ENCODE peak calls at places on chromosomes 13 and 19, in seven cellular contexts. G is upper lobe of left lung, T is uterus, R is tibial nerve, B is ovary, U is transverse colon, P is esophagus squamous epithelium. W is an unnamed sample.

GRCh38 chr19:2254052-2254872 is 2.0 kb downstream of the JSRP1 start:
- DNase-seq in B (no peak), T (no peak), P (no peak), G (no peak), R (no peak), U (no peak), W (peak; percentile 54)

GRCh38 chr13:113547248-113547971 is 37.1 kb upstream of the TFDP1 start:
- DNase-seq in R (no peak), B (peak; percentile 19), T (no peak), U (peak; percentile 5), G (no peak), P (no peak), W (peak; percentile 29)

GRCh38 chr13:53028063-53028462 is 550 bp upstream of the OLFM4 start:
- DNase-seq in R (no peak), U (no peak), G (no peak), T (no peak), B (no peak), P (no peak), W (no peak)

GRCh38 chr19:934865-935422 is 9.1 kb downstream of the ARID3A start:
- DNase-seq in R (peak; percentile 58), B (peak; percentile 91), G (peak; percentile 95), P (no peak), U (peak; percentile 86), T (peak; percentile 78), W (peak; percentile 82)

GRCh38 chr19:32997716-32998355 is 25.8 kb downstream of the FAAP24 start:
- DNase-seq in P (no peak), B (no peak), G (no peak), U (no peak), T (no peak), R (no peak), W (no peak)

GRCh38 chr19:4606921-4607678 is 32.2 kb upstream of the TNFAIP8L1 start:
- DNase-seq in R (peak; percentile 31), B (peak; percentile 39), P (no peak), T (peak; percentile 20), U (no peak), G (no peak), W (no peak)

GRCh38 chr19:54648129-54648528 is 14.7 kb upstream of the LILRB4 start:
- DNase-seq in B (no peak), T (no peak), G (no peak), R (no peak), U (no peak), P (no peak), W (no peak)

GRCh38 chr13:30719521-30719914 is 15.8 kb upstream of the ALOX5AP start:
- DNase-seq in B (no peak), P (no peak), U (no peak), T (no peak), R (no peak), G (no peak), W (no peak)

GRCh38 chr13:73938375-73939070 is 195.7 kb downstream of the KLF12 start:
- DNase-seq in B (no peak), P (no peak), G (no peak), U (no peak), T (no peak), R (no peak), W (no peak)

GRCh38 chr19:41565384-41565730 is 10.6 kb upstream of the CEACAM21 start:
- DNase-seq in T (no peak), B (no peak), U (no peak), R (no peak), G (no peak), P (no peak), W (no peak)

GRCh38 chr13:27622881-27623280 is 1.2 kb downstream of the POLR1D start:
- DNase-seq in U (no peak), B (no peak), P (no peak), T (no peak), G (no peak), R (no peak), W (no peak)

GRCh38 chr19:15115080-15115479 is 7.9 kb downstream of the SYDE1 start:
- DNase-seq in T (peak; percentile 77), B (peak; percentile 76), G (no peak), U (peak; percentile 42), R (peak; percentile 45), P (no peak), W (peak; percentile 35)

GRCh38 chr13:96091932-96092253 is 2.0 kb downstream of the HS6ST3 start:
- DNase-seq in R (no peak), B (no peak), G (no peak), P (no peak), U (no peak), T (no peak), W (no peak)

GRCh38 chr13:78228940-78229339 is 310.3 kb upstream of the EDNRB start:
- DNase-seq in T (no peak), B (no peak), R (no peak), U (no peak), P (no peak), G (no peak), W (no peak)

GRCh38 chr13:46146898-46147297 is 35.1 kb downstream of the LCP1 start:
- DNase-seq in P (no peak), G (no peak), B (no peak), R (no peak), T (no peak), U (no peak), W (no peak)

GRCh38 chr13:113918981-113919646 is 54.8 kb downstream of the C13orf46 start:
- DNase-seq in T (no peak), R (no peak), G (peak; percentile 12), U (no peak), P (no peak), B (no peak), W (no peak)

GRCh38 chr13:90594694-90595093 is 752.8 kb upstream of the MIR17HG start:
- DNase-seq in P (no peak), T (no peak), B (no peak), R (no peak), U (no peak), G (no peak), W (no peak)

GRCh38 chr13:72620874-72621273 is 106.6 kb downstream of the MZT1 start:
- DNase-seq in R (no peak), P (no peak), G (no peak), B (no peak), T (no peak), U (no peak), W (no peak)

GRCh38 chr19:2607712-2608601 is 94.5 kb downstream of the GNG7 start:
- DNase-seq in U (peak; percentile 53), P (no peak), T (no peak), R (no peak), B (no peak), G (no peak), W (no peak)

GRCh38 chr19:10113964-10114650 is 2.6 kb downstream of the P2RY11 start:
- DNase-seq in G (no peak), R (no peak), T (no peak), P (no peak), B (no peak), U (no peak), W (no peak)

GRCh38 chr19:10114651-10115391 is 3.3 kb downstream of the P2RY11 start:
- DNase-seq in B (peak; percentile 53), U (no peak), P (no peak), G (no peak), R (no peak), T (no peak), W (no peak)

GRCh38 chr19:10112895-10113591 is 1.6 kb downstream of the P2RY11 start:
- DNase-seq in P (no peak), B (peak; percentile 68), R (no peak), T (no peak), U (peak; percentile 68), G (peak; percentile 50), W (no peak)

GRCh38 chr19:10112037-10112751 is 701 bp downstream of the P2RY11 start:
- DNase-seq in B (no peak), G (peak; percentile 44), P (no peak), U (peak; percentile 14), R (no peak), T (no peak), W (no peak)

GRCh38 chr19:10113592-10113963 is 2.1 kb downstream of the P2RY11 start:
- DNase-seq in B (no peak), R (no peak), P (no peak), U (no peak), G (no peak), T (no peak), W (no peak)
- TF ChIP-seq POLR2A in B (no peak), R (no peak), P (no peak), U (no peak), G (no peak), T (no peak), W (no peak)

DNA sequence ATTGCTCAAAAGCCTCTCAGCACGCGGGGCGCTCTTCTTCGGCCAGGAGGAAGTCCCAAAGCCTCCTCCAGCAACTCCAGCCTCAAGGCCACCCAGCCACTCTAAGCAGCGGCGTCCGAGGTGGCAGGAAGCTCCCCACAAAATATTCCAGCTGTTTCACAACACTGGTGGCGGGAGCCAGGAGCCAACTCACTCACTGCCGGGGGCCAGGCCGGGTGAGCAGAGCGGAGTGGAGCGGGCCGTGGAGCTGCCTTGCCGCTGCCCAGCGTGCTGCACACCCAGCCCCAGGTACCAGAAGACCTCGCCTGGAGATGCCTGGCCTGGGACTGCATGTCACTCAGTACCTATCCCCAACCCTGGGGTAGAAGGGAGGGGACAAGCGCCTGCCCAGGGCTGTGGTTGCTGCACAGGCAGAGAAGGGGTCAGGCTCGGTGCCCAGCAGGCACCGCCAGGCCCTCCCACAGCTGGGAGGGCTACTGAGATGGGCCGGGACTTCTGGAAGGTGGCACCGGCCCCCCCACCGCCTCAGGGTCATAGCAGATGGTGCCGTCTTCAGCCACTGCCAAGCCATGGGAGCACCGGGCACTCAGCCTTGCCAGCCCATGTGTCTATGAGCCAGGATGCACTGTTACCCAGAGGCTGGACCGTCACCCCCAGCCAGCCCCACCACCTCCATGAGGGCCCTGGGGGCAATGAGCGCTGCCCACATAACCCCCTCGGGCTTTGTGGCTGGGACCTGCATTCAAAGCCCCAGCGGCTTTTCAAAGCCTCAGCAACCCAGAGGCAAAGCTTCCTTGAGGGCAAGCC is 59.2 kb downstream of the MLLT1 start:
- DNase-seq in R (peak; percentile 51), T (peak; percentile 78), U (peak; percentile 47), G (peak; percentile 51), P (no peak), B (peak; percentile 80), W (peak; percentile 71)
- H3K27ac ChIP-seq in R (peak overlapping the region; percentile 71), T (peak overlapping the region; percentile 56), U (peak overlapping the region; percentile 28), G (peak overlapping the region; percentile 57), P (peak overlapping the region; percentile 11), B (peak overlapping the region; percentile 66), W (peak overlapping the region; percentile 34)

GRCh38 chr13:99227331-99227900 is 26.8 kb downstream of the UBAC2 start:
- DNase-seq in B (no peak), T (no peak), R (no peak), U (no peak), G (no peak), P (no peak), W (no peak)
- H3K4me1 ChIP-seq in B (peaks cover 4% of the 10 kb centered on the region), T (no peaks in the 10 kb centered on the region), R (no peaks in the 10 kb centered on the region), U (peaks cover 54% of the 10 kb centered on the region), G (peaks cover 70% of the 10 kb centered on the region), P (peaks cover 35% of the 10 kb centered on the region), W (peaks cover 81% of the 10 kb centered on the region)

DNA sequence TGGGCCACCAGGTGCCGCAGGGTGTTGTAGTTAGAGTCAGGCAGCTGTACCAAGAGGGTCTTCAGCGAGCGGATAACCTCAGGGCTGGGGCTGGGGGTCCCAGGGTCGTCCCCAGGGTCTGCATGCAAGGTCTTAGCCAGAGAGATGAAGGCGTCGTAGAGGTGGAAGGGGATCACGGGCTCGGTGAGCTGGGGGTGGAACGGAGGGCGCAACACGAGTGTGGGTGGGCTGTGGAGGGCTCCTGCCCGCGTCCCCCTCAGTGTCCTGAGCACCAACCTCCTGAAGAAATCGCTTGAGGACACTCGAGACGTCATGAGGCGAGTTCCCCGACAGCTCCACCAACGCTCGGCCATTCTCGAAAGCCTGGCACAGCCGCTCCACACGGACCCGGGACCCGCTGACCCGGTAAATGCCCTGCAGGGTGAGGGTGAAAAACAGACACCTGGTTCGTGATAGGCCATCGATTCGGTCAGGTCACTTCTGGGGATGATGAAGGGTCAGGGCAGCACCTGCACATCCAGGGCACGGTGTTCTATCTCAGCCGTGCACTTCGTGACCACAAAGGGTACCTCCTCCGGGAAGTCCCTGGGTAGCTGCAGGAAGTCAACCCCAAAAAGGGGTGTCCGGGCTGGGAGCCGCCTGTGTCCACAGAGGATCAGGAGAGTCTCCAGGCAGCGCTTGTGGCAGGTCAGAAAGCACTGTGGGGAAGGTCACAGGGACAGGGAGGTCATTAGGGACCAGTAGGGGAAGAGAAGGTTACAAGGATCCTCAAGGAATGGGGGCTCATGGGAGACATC is 6.7 kb upstream of the LPAR2 start:
- DNase-seq in G (no peak), P (no peak), U (no peak), T (no peak), B (no peak), R (no peak), W (no peak)
- TF ChIP-seq POLR2A in G (no peak), P (no peak), U (no peak), T (no peak), B (no peak), R (no peak), W (no peak)

W was measured in gastrocnemius medialis.